ENCODE peak calls at places on chromosomes 5 and 9, in nine cellular contexts. One of them, this sample, is unnamed.

GRCh38 chr5:151150484-151151262 is 6.9 kb downstream of the ANXA6 start:
- DNase-seq in stomach: peak; percentile 31
- DNase-seq in transverse colon: peak; percentile 61
- DNase-seq in mucosa of descending colon: peak; percentile 45
- DNase-seq in AG04449: no peak
- DNase-seq in fibroblast of mammary gland: peak; percentile 52
- DNase-seq in astrocyte of the spinal cord: peak; percentile 67
- DNase-seq in fibroblast of pulmonary artery: peak; percentile 51
- DNase-seq in CD8-positive, alpha-beta T cell: peak; percentile 65
- DNase-seq in this sample: no peak

GRCh38 chr5:137466888-137467287 is 32.2 kb downstream of the SPOCK1 start:
- DNase-seq in stomach: no peak
- DNase-seq in fibroblast of mammary gland: peak; percentile 69
- DNase-seq in astrocyte of the spinal cord: peak; percentile 20
- DNase-seq in fibroblast of pulmonary artery: peak; percentile 51
- DNase-seq in AG04449: no peak
- DNase-seq in CD8-positive, alpha-beta T cell: no peak
- DNase-seq in mucosa of descending colon: no peak
- DNase-seq in transverse colon: no peak
- DNase-seq in this sample: peak; percentile 8

GRCh38 chr5:158812381-158812780 is 287.3 kb downstream of the EBF1 start:
- DNase-seq in CD8-positive, alpha-beta T cell: peak; percentile 29
- DNase-seq in astrocyte of the spinal cord: no peak
- DNase-seq in AG04449: no peak
- DNase-seq in fibroblast of mammary gland: no peak
- DNase-seq in mucosa of descending colon: peak; percentile 19
- DNase-seq in fibroblast of pulmonary artery: no peak
- DNase-seq in stomach: no peak
- DNase-seq in transverse colon: peak; percentile 25
- DNase-seq in this sample: no peak

GRCh38 chr5:2523180-2523579 is 228.3 kb downstream of the IRX2 start:
- DNase-seq in CD8-positive, alpha-beta T cell: no peak
- DNase-seq in mucosa of descending colon: no peak
- DNase-seq in fibroblast of pulmonary artery: no peak
- DNase-seq in fibroblast of mammary gland: no peak
- DNase-seq in transverse colon: no peak
- DNase-seq in AG04449: no peak
- DNase-seq in astrocyte of the spinal cord: no peak
- DNase-seq in stomach: no peak
- DNase-seq in this sample: no peak

GRCh38 chr5:16809816-16810502 is 126.1 kb downstream of the MYO10 start:
- DNase-seq in transverse colon: peak; percentile 24
- DNase-seq in stomach: peak; percentile 68
- DNase-seq in CD8-positive, alpha-beta T cell: no peak
- DNase-seq in AG04449: peak; percentile 82
- DNase-seq in fibroblast of mammary gland: peak; percentile 49
- DNase-seq in mucosa of descending colon: peak; percentile 28
- DNase-seq in astrocyte of the spinal cord: peak; percentile 88
- DNase-seq in fibroblast of pulmonary artery: peak; percentile 70
- DNase-seq in this sample: no peak

GRCh38 chr5:10632110-10632903 is 68.4 kb downstream of the ANKRD33B start:
- DNase-seq in fibroblast of pulmonary artery: no peak
- DNase-seq in AG04449: no peak
- DNase-seq in transverse colon: peak; percentile 53
- DNase-seq in fibroblast of mammary gland: peak; percentile 83
- DNase-seq in stomach: no peak
- DNase-seq in astrocyte of the spinal cord: peak; percentile 66
- DNase-seq in CD8-positive, alpha-beta T cell: no peak
- DNase-seq in mucosa of descending colon: peak; percentile 34
- DNase-seq in this sample: no peak

GRCh38 chr9:93059097-93059959 is 827 bp downstream of the SUSD3 start:
- DNase-seq in astrocyte of the spinal cord: no peak
- DNase-seq in stomach: peak; percentile 24
- DNase-seq in AG04449: no peak
- DNase-seq in fibroblast of pulmonary artery: no peak
- DNase-seq in transverse colon: peak; percentile 43
- DNase-seq in CD8-positive, alpha-beta T cell: no peak
- DNase-seq in fibroblast of mammary gland: no peak
- DNase-seq in mucosa of descending colon: peak; percentile 21
- DNase-seq in this sample: no peak

GRCh38 chr9:107243757-107244156 is 39.3 kb upstream of the RAD23B start:
- DNase-seq in stomach: peak; percentile 29
- DNase-seq in fibroblast of mammary gland: peak; percentile 65
- DNase-seq in mucosa of descending colon: peak; percentile 86
- DNase-seq in astrocyte of the spinal cord: peak; percentile 68
- DNase-seq in AG04449: peak; percentile 63
- DNase-seq in CD8-positive, alpha-beta T cell: peak; percentile 3
- DNase-seq in transverse colon: peak; percentile 65
- DNase-seq in fibroblast of pulmonary artery: peak; percentile 42
- DNase-seq in this sample: peak; percentile 93

GRCh38 chr9:135156525-135157510 is 69.3 kb downstream of the OLFM1 start:
- DNase-seq in fibroblast of pulmonary artery: peak; percentile 54
- DNase-seq in transverse colon: peak; percentile 14
- DNase-seq in fibroblast of mammary gland: peak; percentile 42
- DNase-seq in CD8-positive, alpha-beta T cell: no peak
- DNase-seq in mucosa of descending colon: peak; percentile 66
- DNase-seq in astrocyte of the spinal cord: peak; percentile 3
- DNase-seq in stomach: peak; percentile 32
- DNase-seq in AG04449: no peak
- DNase-seq in this sample: peak; percentile 46

GRCh38 chr9:89433826-89434225 is 64.1 kb downstream of the SEMA4D start:
- DNase-seq in AG04449: peak; percentile 12
- DNase-seq in astrocyte of the spinal cord: peak; percentile 45
- DNase-seq in transverse colon: no peak
- DNase-seq in CD8-positive, alpha-beta T cell: no peak
- DNase-seq in fibroblast of mammary gland: peak; percentile 34
- DNase-seq in fibroblast of pulmonary artery: peak; percentile 13
- DNase-seq in mucosa of descending colon: no peak
- DNase-seq in stomach: no peak
- DNase-seq in this sample: no peak

GRCh38 chr9:16266648-16267276 is 603.7 kb downstream of the BNC2 start:
- DNase-seq in CD8-positive, alpha-beta T cell: no peak
- DNase-seq in transverse colon: no peak
- DNase-seq in fibroblast of mammary gland: peak; percentile 36
- DNase-seq in mucosa of descending colon: peak; percentile 36
- DNase-seq in astrocyte of the spinal cord: no peak
- DNase-seq in fibroblast of pulmonary artery: peak; percentile 11
- DNase-seq in stomach: no peak
- DNase-seq in AG04449: no peak
- DNase-seq in this sample: no peak

GRCh38 chr9:2791246-2791645 is 52.6 kb downstream of the PUM3 start:
- DNase-seq in stomach: no peak
- DNase-seq in transverse colon: no peak
- DNase-seq in mucosa of descending colon: no peak
- DNase-seq in fibroblast of mammary gland: no peak
- DNase-seq in fibroblast of pulmonary artery: no peak
- DNase-seq in AG04449: no peak
- DNase-seq in CD8-positive, alpha-beta T cell: no peak
- DNase-seq in astrocyte of the spinal cord: no peak
- DNase-seq in this sample: no peak

GRCh38 chr5:158236511-158237335 is 377.8 kb upstream of the CLINT1 start:
- DNase-seq in fibroblast of pulmonary artery: no peak
- DNase-seq in CD8-positive, alpha-beta T cell: no peak
- DNase-seq in AG04449: no peak
- DNase-seq in mucosa of descending colon: no peak
- DNase-seq in stomach: no peak
- DNase-seq in fibroblast of mammary gland: peak; percentile 28
- DNase-seq in astrocyte of the spinal cord: peak; percentile 33
- DNase-seq in transverse colon: no peak
- DNase-seq in this sample: no peak

GRCh38 chr5:77358566-77359205 is 133.4 kb downstream of the WDR41 start:
- DNase-seq in fibroblast of pulmonary artery: peak; percentile 52
- DNase-seq in astrocyte of the spinal cord: peak; percentile 34
- DNase-seq in CD8-positive, alpha-beta T cell: no peak
- DNase-seq in stomach: no peak
- DNase-seq in transverse colon: no peak
- DNase-seq in AG04449: peak; percentile 38
- DNase-seq in fibroblast of mammary gland: peak; percentile 62
- DNase-seq in mucosa of descending colon: no peak
- DNase-seq in this sample: no peak

GRCh38 chr5:31682847-31683246 is 43.9 kb downstream of the PDZD2 start:
- DNase-seq in astrocyte of the spinal cord: no peak
- DNase-seq in transverse colon: no peak
- DNase-seq in fibroblast of mammary gland: no peak
- DNase-seq in stomach: no peak
- DNase-seq in mucosa of descending colon: no peak
- DNase-seq in CD8-positive, alpha-beta T cell: no peak
- DNase-seq in fibroblast of pulmonary artery: no peak
- DNase-seq in AG04449: no peak
- DNase-seq in this sample: no peak

GRCh38 chr9:63859475-63860215 is 1425.4 kb downstream of the FOXD4L5 start:
- DNase-seq in AG04449: no peak
- DNase-seq in astrocyte of the spinal cord: peak; percentile 7
- DNase-seq in fibroblast of pulmonary artery: peak; percentile 0
- DNase-seq in transverse colon: no peak
- DNase-seq in CD8-positive, alpha-beta T cell: no peak
- DNase-seq in stomach: no peak
- DNase-seq in fibroblast of mammary gland: peak; percentile 0
- DNase-seq in mucosa of descending colon: peak; percentile 2
- DNase-seq in this sample: peak; percentile 75

GRCh38 chr5:13278148-13278547 is 666.3 kb downstream of the DNAH5 start:
- DNase-seq in transverse colon: no peak
- DNase-seq in AG04449: no peak
- DNase-seq in mucosa of descending colon: no peak
- DNase-seq in fibroblast of mammary gland: no peak
- DNase-seq in astrocyte of the spinal cord: no peak
- DNase-seq in stomach: no peak
- DNase-seq in fibroblast of pulmonary artery: no peak
- DNase-seq in CD8-positive, alpha-beta T cell: no peak
- DNase-seq in this sample: no peak

GRCh38 chr9:114313186-114313585 is 9.7 kb upstream of the ORM1 start:
- DNase-seq in CD8-positive, alpha-beta T cell: no peak
- DNase-seq in transverse colon: no peak
- DNase-seq in AG04449: no peak
- DNase-seq in fibroblast of mammary gland: no peak
- DNase-seq in fibroblast of pulmonary artery: no peak
- DNase-seq in mucosa of descending colon: no peak
- DNase-seq in stomach: no peak
- DNase-seq in astrocyte of the spinal cord: no peak
- DNase-seq in this sample: no peak

GRCh38 chr9:83061036-83061435 is 1.9 kb downstream of the RASEF start:
- DNase-seq in CD8-positive, alpha-beta T cell: no peak
- DNase-seq in mucosa of descending colon: peak; percentile 41
- DNase-seq in AG04449: no peak
- DNase-seq in fibroblast of mammary gland: no peak
- DNase-seq in stomach: no peak
- DNase-seq in fibroblast of pulmonary artery: no peak
- DNase-seq in transverse colon: peak; percentile 38
- DNase-seq in astrocyte of the spinal cord: peak; percentile 15
- DNase-seq in this sample: no peak
- H3K4me3 ChIP-seq in CD8-positive, alpha-beta T cell: no peak overlapping the region
- H3K4me3 ChIP-seq in mucosa of descending colon: no peak overlapping the region
- H3K4me3 ChIP-seq in AG04449: no peak overlapping the region
- H3K4me3 ChIP-seq in fibroblast of mammary gland: no peak overlapping the region
- H3K4me3 ChIP-seq in stomach: no peak overlapping the region
- H3K4me3 ChIP-seq in fibroblast of pulmonary artery: no peak overlapping the region
- H3K4me3 ChIP-seq in transverse colon: peak overlapping the region; percentile 63
- H3K4me3 ChIP-seq in astrocyte of the spinal cord: no peak overlapping the region
- H3K4me3 ChIP-seq in this sample: peak overlapping the region; percentile 60

GRCh38 chr9:24832307-24832706 is 286.6 kb upstream of the IZUMO3 start:
- DNase-seq in fibroblast of mammary gland: peak; percentile 0
- DNase-seq in transverse colon: no peak
- DNase-seq in fibroblast of pulmonary artery: no peak
- DNase-seq in stomach: no peak
- DNase-seq in astrocyte of the spinal cord: no peak
- DNase-seq in mucosa of descending colon: peak; percentile 13
- DNase-seq in CD8-positive, alpha-beta T cell: no peak
- DNase-seq in AG04449: no peak
- DNase-seq in this sample: peak; percentile 13
- TF ChIP-seq CTCF in fibroblast of mammary gland: peak; percentile 7
- TF ChIP-seq CTCF in transverse colon: no peak
- TF ChIP-seq CTCF in fibroblast of pulmonary artery: no peak
- TF ChIP-seq CTCF in stomach: no peak
- TF ChIP-seq CTCF in astrocyte of the spinal cord: peak; percentile 31
- TF ChIP-seq CTCF in mucosa of descending colon: no peak
- TF ChIP-seq CTCF in CD8-positive, alpha-beta T cell: no peak
- TF ChIP-seq CTCF in AG04449: no peak
- TF ChIP-seq CTCF in this sample: peak; percentile 50

GRCh38 chr5:178198706-178199105 is 5.6 kb upstream of the HNRNPAB start:
- DNase-seq in AG04449: no peak
- DNase-seq in mucosa of descending colon: no peak
- DNase-seq in stomach: no peak
- DNase-seq in fibroblast of pulmonary artery: no peak
- DNase-seq in fibroblast of mammary gland: no peak
- DNase-seq in astrocyte of the spinal cord: no peak
- DNase-seq in CD8-positive, alpha-beta T cell: no peak
- DNase-seq in transverse colon: no peak
- DNase-seq in this sample: no peak

GRCh38 chr5:178196413-178196812 is 7.9 kb upstream of the HNRNPAB start:
- DNase-seq in CD8-positive, alpha-beta T cell: no peak
- DNase-seq in fibroblast of mammary gland: no peak
- DNase-seq in AG04449: no peak
- DNase-seq in mucosa of descending colon: no peak
- DNase-seq in transverse colon: no peak
- DNase-seq in fibroblast of pulmonary artery: no peak
- DNase-seq in astrocyte of the spinal cord: no peak
- DNase-seq in stomach: no peak
- DNase-seq in this sample: no peak

GRCh38 chr5:178199581-178200434 is 4.5 kb upstream of the HNRNPAB start:
- DNase-seq in CD8-positive, alpha-beta T cell: no peak
- DNase-seq in fibroblast of mammary gland: no peak
- DNase-seq in mucosa of descending colon: no peak
- DNase-seq in transverse colon: no peak
- DNase-seq in AG04449: no peak
- DNase-seq in astrocyte of the spinal cord: no peak
- DNase-seq in fibroblast of pulmonary artery: no peak
- DNase-seq in stomach: no peak
- DNase-seq in this sample: no peak

GRCh38 chr5:178194026-178194425 is 6.9 kb upstream of the GMCL2 start:
- DNase-seq in fibroblast of pulmonary artery: no peak
- DNase-seq in stomach: no peak
- DNase-seq in CD8-positive, alpha-beta T cell: no peak
- DNase-seq in fibroblast of mammary gland: no peak
- DNase-seq in mucosa of descending colon: no peak
- DNase-seq in AG04449: no peak
- DNase-seq in astrocyte of the spinal cord: no peak
- DNase-seq in transverse colon: no peak
- DNase-seq in this sample: no peak

DNA sequence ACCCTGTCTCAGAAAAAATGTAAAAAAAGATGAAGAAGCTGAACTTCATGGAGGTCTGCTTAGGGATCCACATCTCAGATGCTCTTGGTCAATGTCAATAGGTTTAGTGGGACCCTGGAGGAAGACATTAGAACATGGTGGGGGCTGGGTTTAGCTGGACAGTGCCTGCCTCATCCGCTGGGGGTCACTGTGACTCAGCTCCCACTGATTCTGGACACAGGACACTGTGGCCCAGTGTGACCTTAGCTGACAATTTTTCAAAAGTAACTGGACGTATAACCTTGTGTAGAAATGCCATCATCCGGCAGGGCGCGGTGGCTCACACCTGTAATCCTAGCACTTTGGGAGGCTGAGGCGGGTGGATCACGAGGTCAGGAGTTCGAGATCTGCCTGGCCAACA is 7.3 kb upstream of the HNRNPAB start:
- DNase-seq in astrocyte of the spinal cord: no peak
- DNase-seq in fibroblast of mammary gland: no peak
- DNase-seq in fibroblast of pulmonary artery: no peak
- DNase-seq in mucosa of descending colon: peak; percentile 50
- DNase-seq in transverse colon: peak; percentile 27
- DNase-seq in CD8-positive, alpha-beta T cell: no peak
- DNase-seq in stomach: no peak
- DNase-seq in AG04449: no peak
- DNase-seq in this sample: no peak
- H3K4me3 ChIP-seq in astrocyte of the spinal cord: no peak overlapping the region
- H3K4me3 ChIP-seq in fibroblast of mammary gland: no peak overlapping the region
- H3K4me3 ChIP-seq in fibroblast of pulmonary artery: no peak overlapping the region
- H3K4me3 ChIP-seq in mucosa of descending colon: no peak overlapping the region
- H3K4me3 ChIP-seq in transverse colon: no peak overlapping the region
- H3K4me3 ChIP-seq in CD8-positive, alpha-beta T cell: no peak overlapping the region
- H3K4me3 ChIP-seq in stomach: no peak overlapping the region
- H3K4me3 ChIP-seq in AG04449: no peak overlapping the region
- H3K4me3 ChIP-seq in this sample: no peak overlapping the region

GRCh38 chr5:149141224-149141956 is at the start of gene ABLIM3:
- DNase-seq in fibroblast of pulmonary artery: peak; percentile 74
- DNase-seq in AG04449: no peak
- DNase-seq in transverse colon: peak; percentile 60
- DNase-seq in fibroblast of mammary gland: peak; percentile 65
- DNase-seq in astrocyte of the spinal cord: peak; percentile 70
- DNase-seq in mucosa of descending colon: peak; percentile 70
- DNase-seq in CD8-positive, alpha-beta T cell: peak; percentile 68
- DNase-seq in stomach: peak; percentile 69
- DNase-seq in this sample: no peak
- TF ChIP-seq CTCF in fibroblast of pulmonary artery: peak; percentile 41
- TF ChIP-seq CTCF in AG04449: peak; percentile 86
- TF ChIP-seq CTCF in transverse colon: peak; percentile 94
- TF ChIP-seq CTCF in fibroblast of mammary gland: no peak
- TF ChIP-seq CTCF in astrocyte of the spinal cord: peak; percentile 81
- TF ChIP-seq CTCF in mucosa of descending colon: peak; percentile 91
- TF ChIP-seq CTCF in CD8-positive, alpha-beta T cell: peak; percentile 80
- TF ChIP-seq CTCF in stomach: no peak
- TF ChIP-seq CTCF in this sample: peak; percentile 91

This sample was measured in LNCaP clone FGC.